ENCODE peak calls at places on chromosome 10, in five cellular contexts. One of them, this sample, is unnamed.

GRCh38 chr10:15305634-15306033 is 65.5 kb downstream of the FAM171A1 start:
- DNase-seq in upper lobe of right lung: no peak
- DNase-seq in H9: no peak
- DNase-seq in heart left ventricle: no peak
- DNase-seq in tibial artery: no peak
- DNase-seq in this sample: no peak

GRCh38 chr10:113438660-113439059 is 114.2 kb upstream of the HABP2 start:
- DNase-seq in upper lobe of right lung: no peak
- DNase-seq in H9: no peak
- DNase-seq in heart left ventricle: no peak
- DNase-seq in tibial artery: no peak
- DNase-seq in this sample: no peak

GRCh38 chr10:96259884-96260511 is 11.4 kb downstream of the BLNK start:
- DNase-seq in upper lobe of right lung: no peak
- DNase-seq in H9: no peak
- DNase-seq in heart left ventricle: no peak
- DNase-seq in tibial artery: no peak
- DNase-seq in this sample: no peak

GRCh38 chr10:66833861-66834260 is 92.0 kb upstream of the LRRTM3 start:
- DNase-seq in upper lobe of right lung: no peak
- DNase-seq in H9: no peak
- DNase-seq in heart left ventricle: no peak
- DNase-seq in tibial artery: no peak
- DNase-seq in this sample: no peak

GRCh38 chr10:94496010-94496409 is 49.6 kb upstream of the HELLS start:
- DNase-seq in upper lobe of right lung: no peak
- DNase-seq in H9: no peak
- DNase-seq in heart left ventricle: no peak
- DNase-seq in tibial artery: no peak
- DNase-seq in this sample: no peak

GRCh38 chr10:118046491-118047362 is at the start of gene RAB11FIP2:
- DNase-seq in upper lobe of right lung: peak; percentile 99
- DNase-seq in H9: peak; percentile 95
- DNase-seq in heart left ventricle: peak; percentile 96
- DNase-seq in tibial artery: peak; percentile 98
- DNase-seq in this sample: peak; percentile 97

GRCh38 chr10:71601273-71601672 is 118.3 kb downstream of the C10orf105 start:
- DNase-seq in upper lobe of right lung: no peak
- DNase-seq in H9: no peak
- DNase-seq in heart left ventricle: no peak
- DNase-seq in tibial artery: no peak
- DNase-seq in this sample: no peak

GRCh38 chr10:91805110-91805825 is 7.0 kb downstream of the TNKS2 start:
- DNase-seq in upper lobe of right lung: no peak
- DNase-seq in H9: no peak
- DNase-seq in heart left ventricle: no peak
- DNase-seq in tibial artery: no peak
- DNase-seq in this sample: no peak

GRCh38 chr10:60495357-60495756 is 105.7 kb upstream of the ANK3 start:
- DNase-seq in upper lobe of right lung: no peak
- DNase-seq in H9: no peak
- DNase-seq in heart left ventricle: no peak
- DNase-seq in tibial artery: no peak
- DNase-seq in this sample: no peak

GRCh38 chr10:27745719-27746363 is at the start of gene MKX:
- DNase-seq in upper lobe of right lung: peak; percentile 78
- DNase-seq in H9: peak; percentile 82
- DNase-seq in heart left ventricle: no peak
- DNase-seq in tibial artery: peak; percentile 52
- DNase-seq in this sample: no peak

GRCh38 chr10:58963723-58964124 is 212.7 kb upstream of the PHYHIPL start:
- DNase-seq in upper lobe of right lung: no peak
- DNase-seq in H9: peak; percentile 89
- DNase-seq in heart left ventricle: no peak
- DNase-seq in tibial artery: no peak
- DNase-seq in this sample: no peak

GRCh38 chr10:101571573-101571925 is 16.5 kb downstream of the POLL start:
- DNase-seq in upper lobe of right lung: no peak
- DNase-seq in H9: no peak
- DNase-seq in heart left ventricle: no peak
- DNase-seq in tibial artery: no peak
- DNase-seq in this sample: no peak
- H3K27me3 ChIP-seq in upper lobe of right lung: peaks cover 33% of the 10 kb centered on the region
- H3K27me3 ChIP-seq in H9: peaks cover 14% of the 10 kb centered on the region
- H3K27me3 ChIP-seq in heart left ventricle: peaks cover 34% of the 10 kb centered on the region
- H3K27me3 ChIP-seq in tibial artery: peaks cover 46% of the 10 kb centered on the region
- H3K27me3 ChIP-seq in this sample: no peaks in the 10 kb centered on the region

DNA sequence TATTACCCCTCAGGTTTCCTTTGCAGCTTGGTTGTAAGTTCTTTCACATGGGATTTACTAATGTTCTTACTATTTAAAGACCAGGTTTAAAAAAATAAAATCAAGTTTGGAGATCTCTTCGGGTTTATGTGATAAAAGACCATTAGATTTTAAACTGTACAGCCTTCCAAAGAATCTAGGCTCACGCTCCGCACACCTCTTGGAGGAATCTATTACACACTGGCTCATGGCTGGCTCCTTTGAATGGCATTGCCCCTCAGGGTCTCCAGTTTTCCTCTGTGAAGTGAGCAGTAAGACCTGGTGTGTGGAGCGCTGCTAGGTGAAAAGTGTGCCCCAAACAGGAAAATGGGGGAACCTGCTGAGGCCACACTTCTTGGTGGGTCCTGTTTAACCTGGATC is 142.2 kb downstream of the KAT6B start:
- DNase-seq in upper lobe of right lung: no peak
- DNase-seq in H9: no peak
- DNase-seq in heart left ventricle: no peak
- DNase-seq in tibial artery: no peak
- DNase-seq in this sample: no peak
- H3K27ac ChIP-seq in upper lobe of right lung: no peak overlapping the region
- H3K27ac ChIP-seq in H9: no peak overlapping the region
- H3K27ac ChIP-seq in heart left ventricle: no peak overlapping the region
- H3K27ac ChIP-seq in tibial artery: no peak overlapping the region
- H3K27ac ChIP-seq in this sample: no peak overlapping the region

GRCh38 chr10:99526861-99527504 is 5.8 kb upstream of the NKX2-3 start:
- DNase-seq in upper lobe of right lung: no peak
- DNase-seq in H9: no peak
- DNase-seq in heart left ventricle: no peak
- DNase-seq in tibial artery: no peak
- DNase-seq in this sample: no peak

GRCh38 chr10:99529483-99530107 is 3.1 kb upstream of the NKX2-3 start:
- DNase-seq in upper lobe of right lung: no peak
- DNase-seq in H9: no peak
- DNase-seq in heart left ventricle: no peak
- DNase-seq in tibial artery: no peak
- DNase-seq in this sample: no peak

GRCh38 chr10:99527526-99528255 is 5.1 kb upstream of the NKX2-3 start:
- DNase-seq in upper lobe of right lung: no peak
- DNase-seq in H9: peak; percentile 55
- DNase-seq in heart left ventricle: no peak
- DNase-seq in tibial artery: no peak
- DNase-seq in this sample: no peak

GRCh38 chr10:99528867-99529285 is 3.9 kb upstream of the NKX2-3 start:
- DNase-seq in upper lobe of right lung: no peak
- DNase-seq in H9: no peak
- DNase-seq in heart left ventricle: no peak
- DNase-seq in tibial artery: no peak
- DNase-seq in this sample: no peak

GRCh38 chr10:99528256-99528866 is 4.4 kb upstream of the NKX2-3 start:
- DNase-seq in upper lobe of right lung: no peak
- DNase-seq in H9: no peak
- DNase-seq in heart left ventricle: no peak
- DNase-seq in tibial artery: no peak
- DNase-seq in this sample: no peak
- H3K27me3 ChIP-seq in upper lobe of right lung: peaks cover 100% of the 10 kb centered on the region
- H3K27me3 ChIP-seq in H9: peaks cover 100% of the 10 kb centered on the region
- H3K27me3 ChIP-seq in heart left ventricle: peaks cover 100% of the 10 kb centered on the region
- H3K27me3 ChIP-seq in tibial artery: peaks cover 99% of the 10 kb centered on the region
- H3K27me3 ChIP-seq in this sample: peaks cover 66% of the 10 kb centered on the region

GRCh38 chr10:34723746-34724145 is 91.3 kb downstream of the PARD3 start:
- DNase-seq in upper lobe of right lung: no peak
- DNase-seq in H9: no peak
- DNase-seq in heart left ventricle: peak; percentile 40
- DNase-seq in tibial artery: peak; percentile 38
- DNase-seq in this sample: no peak

GRCh38 chr10:34728361-34728760 is 86.7 kb downstream of the PARD3 start:
- DNase-seq in upper lobe of right lung: no peak
- DNase-seq in H9: no peak
- DNase-seq in heart left ventricle: no peak
- DNase-seq in tibial artery: no peak
- DNase-seq in this sample: no peak

GRCh38 chr10:34727595-34728033 is 87.5 kb downstream of the PARD3 start:
- DNase-seq in upper lobe of right lung: peak; percentile 68
- DNase-seq in H9: no peak
- DNase-seq in heart left ventricle: no peak
- DNase-seq in tibial artery: no peak
- DNase-seq in this sample: no peak

GRCh38 chr10:34729619-34730018 is 85.5 kb downstream of the PARD3 start:
- DNase-seq in upper lobe of right lung: no peak
- DNase-seq in H9: no peak
- DNase-seq in heart left ventricle: no peak
- DNase-seq in tibial artery: no peak
- DNase-seq in this sample: no peak

DNA sequence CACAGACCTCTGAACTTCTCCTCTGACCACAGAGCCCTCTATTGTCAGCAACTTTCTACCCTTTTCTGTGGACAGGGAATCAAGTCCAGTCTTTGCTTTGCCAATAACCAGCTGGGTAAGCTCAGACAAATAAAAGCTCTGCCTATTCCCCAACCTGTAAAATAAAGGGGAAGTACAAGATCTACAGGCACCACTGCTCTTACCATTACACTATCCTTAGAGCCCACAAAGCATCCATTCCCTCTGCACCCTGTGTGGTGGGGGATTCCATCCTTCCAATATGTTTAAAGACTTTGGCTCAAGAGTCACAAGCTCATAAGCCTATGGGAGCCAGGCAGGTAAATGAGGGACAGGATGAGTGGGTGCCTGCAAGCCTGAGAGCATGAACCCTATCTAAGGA is 88.2 kb downstream of the PARD3 start:
- DNase-seq in upper lobe of right lung: no peak
- DNase-seq in H9: no peak
- DNase-seq in heart left ventricle: no peak
- DNase-seq in tibial artery: no peak
- DNase-seq in this sample: no peak
- H3K27ac ChIP-seq in upper lobe of right lung: no peak overlapping the region
- H3K27ac ChIP-seq in H9: no peak overlapping the region
- H3K27ac ChIP-seq in heart left ventricle: no peak overlapping the region
- H3K27ac ChIP-seq in tibial artery: no peak overlapping the region
- H3K27ac ChIP-seq in this sample: no peak overlapping the region

DNA sequence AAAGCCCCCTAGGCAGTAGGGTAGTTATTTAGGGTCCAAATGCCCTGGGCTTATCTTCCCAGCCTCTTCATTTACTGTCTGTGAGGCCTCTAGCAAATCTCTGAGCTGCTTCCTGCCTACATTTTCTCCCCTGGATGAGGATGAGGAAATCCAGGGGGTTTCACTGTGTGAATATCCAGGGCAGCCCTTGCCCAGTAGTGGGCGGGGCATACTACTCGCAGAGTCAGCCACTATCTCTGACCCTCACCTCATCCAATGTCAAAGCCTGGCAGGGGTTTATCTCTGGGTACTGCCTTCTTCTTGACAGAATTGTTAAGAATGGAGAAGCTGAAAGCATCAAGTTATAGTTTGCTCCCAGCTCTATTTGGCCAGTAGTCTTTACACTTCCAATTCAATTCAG is 48.9 kb downstream of the CUZD1 start:
- DNase-seq in upper lobe of right lung: no peak
- DNase-seq in H9: no peak
- DNase-seq in heart left ventricle: no peak
- DNase-seq in tibial artery: no peak
- DNase-seq in this sample: no peak
- H3K27me3 ChIP-seq in upper lobe of right lung: no peaks in the 10 kb centered on the region
- H3K27me3 ChIP-seq in H9: no peaks in the 10 kb centered on the region
- H3K27me3 ChIP-seq in heart left ventricle: no peaks in the 10 kb centered on the region
- H3K27me3 ChIP-seq in tibial artery: no peaks in the 10 kb centered on the region
- H3K27me3 ChIP-seq in this sample: no peaks in the 10 kb centered on the region

GRCh38 chr10:29689001-29689400 is 54.2 kb upstream of the SVIL start:
- DNase-seq in upper lobe of right lung: no peak
- DNase-seq in H9: no peak
- DNase-seq in heart left ventricle: no peak
- DNase-seq in tibial artery: no peak
- DNase-seq in this sample: no peak

GRCh38 chr10:29687411-29688160 is 52.8 kb upstream of the SVIL start:
- DNase-seq in upper lobe of right lung: no peak
- DNase-seq in H9: no peak
- DNase-seq in heart left ventricle: no peak
- DNase-seq in tibial artery: no peak
- DNase-seq in this sample: no peak

GRCh38 chr10:29691564-29692064 is 56.8 kb upstream of the SVIL start:
- DNase-seq in upper lobe of right lung: no peak
- DNase-seq in H9: no peak
- DNase-seq in heart left ventricle: peak; percentile 51
- DNase-seq in tibial artery: peak; percentile 59
- DNase-seq in this sample: peak; percentile 64

GRCh38 chr10:29685506-29685905 is 50.7 kb upstream of the SVIL start:
- DNase-seq in upper lobe of right lung: no peak
- DNase-seq in H9: no peak
- DNase-seq in heart left ventricle: no peak
- DNase-seq in tibial artery: no peak
- DNase-seq in this sample: no peak

GRCh38 chr10:29688230-29688634 is 53.5 kb upstream of the SVIL start:
- DNase-seq in upper lobe of right lung: no peak
- DNase-seq in H9: peak; percentile 79
- DNase-seq in heart left ventricle: no peak
- DNase-seq in tibial artery: no peak
- DNase-seq in this sample: no peak
- H3K27ac ChIP-seq in upper lobe of right lung: peak overlapping the region; percentile 67
- H3K27ac ChIP-seq in H9: peak overlapping the region; percentile 51
- H3K27ac ChIP-seq in heart left ventricle: no peak overlapping the region
- H3K27ac ChIP-seq in tibial artery: peak overlapping the region; percentile 2
- H3K27ac ChIP-seq in this sample: no peak overlapping the region

GRCh38 chr10:75596930-75597629 is 165.7 kb downstream of the LRMDA start:
- DNase-seq in upper lobe of right lung: no peak
- DNase-seq in H9: no peak
- DNase-seq in heart left ventricle: no peak
- DNase-seq in tibial artery: no peak
- DNase-seq in this sample: no peak

GRCh38 chr10:75599875-75600648 is 168.6 kb downstream of the LRMDA start:
- DNase-seq in upper lobe of right lung: no peak
- DNase-seq in H9: no peak
- DNase-seq in heart left ventricle: no peak
- DNase-seq in tibial artery: no peak
- DNase-seq in this sample: no peak

GRCh38 chr10:75600833-75601232 is 169.4 kb downstream of the LRMDA start:
- DNase-seq in upper lobe of right lung: no peak
- DNase-seq in H9: no peak
- DNase-seq in heart left ventricle: no peak
- DNase-seq in tibial artery: no peak
- DNase-seq in this sample: no peak

GRCh38 chr10:75598998-75599397 is 167.6 kb downstream of the LRMDA start:
- DNase-seq in upper lobe of right lung: no peak
- DNase-seq in H9: no peak
- DNase-seq in heart left ventricle: no peak
- DNase-seq in tibial artery: no peak
- DNase-seq in this sample: no peak

GRCh38 chr10:75597691-75598455 is 166.4 kb downstream of the LRMDA start:
- DNase-seq in upper lobe of right lung: no peak
- DNase-seq in H9: no peak
- DNase-seq in heart left ventricle: no peak
- DNase-seq in tibial artery: no peak
- DNase-seq in this sample: no peak
- H3K27me3 ChIP-seq in upper lobe of right lung: no peaks in the 10 kb centered on the region
- H3K27me3 ChIP-seq in H9: peaks cover 30% of the 10 kb centered on the region
- H3K27me3 ChIP-seq in heart left ventricle: no peaks in the 10 kb centered on the region
- H3K27me3 ChIP-seq in tibial artery: no peaks in the 10 kb centered on the region
- H3K27me3 ChIP-seq in this sample: no peaks in the 10 kb centered on the region

This sample was measured in right atrium auricular region.